ENCODE peak calls at places on chromosomes 4 and X, in five cellular contexts. M is HepG2, U is body of pancreas, Y is PC-3, Q is lung. W is an unnamed sample.

GRCh38 chr4:166875821-166876220 is 358.5 kb downstream of the SPOCK3 start:
- ATAC-seq in M (no peak), U (no peak), Y (no peak), Q (no peak), W (no peak)

GRCh38 chrX:10235851-10236250 is 79.1 kb downstream of the CLCN4 start:
- ATAC-seq in M (no peak), U (no peak), Y (no peak), Q (no peak), W (peak)

GRCh38 chrX:11464836-11465458 is 171.7 kb downstream of the AMELX start:
- ATAC-seq in M (no peak), U (no peak), Y (no peak), Q (no peak), W (no peak)

GRCh38 chr4:55385201-55385649 is 10.5 kb upstream of the TMEM165 start:
- ATAC-seq in M (peak), U (no peak), Y (peak), Q (no peak), W (no peak)

GRCh38 chrX:55452825-55453124 is 848 bp downstream of the MAGEH1 start:
- ATAC-seq in M (no peak), U (peak), Y (no peak), Q (no peak), W (no peak)

GRCh38 chr4:14151099-14151498 is 523.6 kb upstream of the BOD1L1 start:
- ATAC-seq in M (no peak), U (no peak), Y (no peak), Q (no peak), W (no peak)

GRCh38 chr4:140156529-140157171 is 2.7 kb upstream of the MAML3 start:
- ATAC-seq in M (no peak), U (no peak), Y (no peak), Q (no peak), W (no peak)

GRCh38 chrX:48531359-48531954 is 8.1 kb upstream of the TBC1D25 start:
- ATAC-seq in M (no peak), U (no peak), Y (peak), Q (peak), W (peak)

GRCh38 chr4:130738233-130738632 is 1642.3 kb downstream of the C4orf33 start:
- ATAC-seq in M (no peak), U (no peak), Y (no peak), Q (no peak), W (no peak)

GRCh38 chr4:184757810-184758209 is 23.9 kb upstream of the CENPU start:
- ATAC-seq in M (no peak), U (peak), Y (no peak), Q (no peak), W (peak)

GRCh38 chr4:55183926-55184599 is 58.7 kb upstream of the KDR start:
- ATAC-seq in M (no peak), U (no peak), Y (peak), Q (no peak), W (no peak)

GRCh38 chr4:168593399-168593798 is 96.5 kb downstream of the PALLD start:
- ATAC-seq in M (no peak), U (no peak), Y (peak), Q (no peak), W (no peak)

DNA sequence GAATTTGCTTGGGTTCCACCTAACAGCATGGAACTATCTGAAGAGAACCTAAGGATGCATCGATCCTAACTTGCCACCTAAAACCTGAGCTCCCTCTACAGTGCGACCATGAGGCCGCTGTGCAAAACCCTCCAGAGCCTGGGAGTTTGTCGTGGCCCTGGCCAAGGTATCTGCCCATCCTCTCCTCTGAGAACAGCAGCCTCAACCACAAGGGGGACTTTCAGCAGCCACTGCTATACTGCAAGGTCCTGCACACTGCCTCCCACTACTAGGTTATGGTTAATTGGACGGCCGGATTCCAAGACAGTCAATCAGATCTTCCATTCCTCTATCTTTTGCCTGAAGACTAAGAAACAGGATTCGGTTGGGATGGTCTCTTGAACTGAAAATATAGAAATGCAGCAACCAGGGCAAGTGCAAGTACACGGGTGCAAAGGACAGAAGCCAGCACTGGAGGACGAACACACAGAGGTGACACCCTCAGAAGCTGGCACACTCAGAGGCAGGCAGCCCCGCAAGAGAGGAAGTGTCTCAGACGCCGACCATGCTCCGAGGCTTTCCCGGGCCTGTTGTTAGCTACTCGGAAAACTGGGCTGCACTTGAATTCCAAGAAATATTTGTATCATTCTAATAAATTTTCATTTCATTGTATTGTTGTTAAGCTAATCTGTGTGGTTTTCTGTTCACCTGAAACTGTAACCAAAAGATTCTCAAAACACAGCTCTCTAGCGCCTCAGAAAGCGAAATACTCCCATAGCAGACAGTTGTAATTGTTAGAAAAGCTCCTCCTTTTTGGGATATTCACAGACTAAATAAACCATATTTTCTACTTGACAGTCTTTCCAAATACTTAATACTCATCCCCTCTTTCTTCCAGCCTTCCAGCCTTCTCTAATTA is 63.3 kb downstream of the AFAP1 start:
- ATAC-seq in M (peak), U (no peak), Y (peak), Q (no peak), W (peak)
- TF ChIP-seq CTCF in M (peak), U (no peak), Y (peak), Q (no peak), W (peak)

GRCh38 chrX:15749642-15750610 is 11.9 kb downstream of the CA5B start:
- ATAC-seq in M (no peak), U (no peak), Y (no peak), Q (no peak), W (peak)

GRCh38 chrX:15750611-15751159 is 12.6 kb downstream of the CA5B start:
- ATAC-seq in M (no peak), U (no peak), Y (peak), Q (no peak), W (peak)

GRCh38 chrX:15745179-15745578 is 7.1 kb downstream of the CA5B start:
- ATAC-seq in M (peak), U (no peak), Y (no peak), Q (no peak), W (no peak)

GRCh38 chrX:15744181-15744867 is 6.3 kb downstream of the CA5B start:
- ATAC-seq in M (peak), U (peak), Y (no peak), Q (no peak), W (no peak)

DNA sequence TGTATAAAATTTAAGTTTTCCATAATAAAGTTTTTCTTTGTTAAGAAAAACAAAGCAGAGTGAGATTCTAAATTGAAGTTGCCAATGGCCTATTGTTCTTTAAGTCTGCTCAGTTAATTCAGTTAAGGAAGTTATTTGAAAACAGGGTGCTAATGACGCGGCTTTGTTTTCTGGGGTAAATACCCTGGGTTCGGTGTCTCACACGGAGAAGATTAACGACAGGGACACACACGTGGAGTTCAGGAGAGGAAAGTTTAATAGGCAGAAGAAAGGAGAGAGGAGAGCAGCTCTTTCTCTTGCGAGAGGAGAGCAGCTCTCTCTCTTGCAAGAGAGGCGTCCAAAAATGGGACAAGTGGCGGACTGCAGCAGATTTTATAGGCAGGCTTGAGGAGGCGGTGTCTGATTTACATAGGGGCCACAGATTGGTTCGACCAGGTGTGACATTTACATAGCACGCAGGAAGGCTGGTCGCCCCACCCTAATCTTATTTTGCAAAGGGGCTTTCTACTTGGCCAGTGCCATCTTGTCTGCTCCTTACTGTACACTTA is 9.6 kb downstream of the CA5B start:
- ATAC-seq in M (no peak), U (no peak), Y (no peak), Q (no peak), W (no peak)
- H3K27ac ChIP-seq in M (no peak), U (no peak), Y (no peak), Q (no peak), W (no peak)

GRCh38 chr4:948936-949300 is 16.7 kb downstream of the TMEM175 start:
- ATAC-seq in M (no peak), U (no peak), Y (no peak), Q (no peak), W (no peak)
- TF ChIP-seq CTCF in M (no peak), U (no peak), Y (no peak), Q (no peak), W (no peak)

GRCh38 chr4:104907991-104908390 is 238.7 kb upstream of the TET2 start:
- ATAC-seq in M (no peak), U (no peak), Y (no peak), Q (no peak), W (no peak)
- H3K27ac ChIP-seq in M (no peak), U (no peak), Y (no peak), Q (no peak), W (no peak)

GRCh38 chr4:6719611-6720179 is 3.7 kb downstream of the BLOC1S4 start:
- ATAC-seq in M (no peak), U (no peak), Y (no peak), Q (no peak), W (no peak)
- TF ChIP-seq CTCF in M (no peak), U (no peak), Y (no peak), Q (no peak), W (no peak)

GRCh38 chr4:82352118-82352824 is 21.5 kb downstream of the HNRNPD start:
- ATAC-seq in M (no peak), U (no peak), Y (peak), Q (no peak), W (no peak)
- H3K27ac ChIP-seq in M (no peak), U (no peak), Y (no peak), Q (no peak), W (no peak)

GRCh38 chrX:68432648-68433047 is 647 bp downstream of the OPHN1 start:
- ATAC-seq in M (peak), U (no peak), Y (peak), Q (peak), W (no peak)
- TF ChIP-seq CTCF in M (no peak), U (no peak), Y (no peak), Q (no peak), W (no peak)

DNA sequence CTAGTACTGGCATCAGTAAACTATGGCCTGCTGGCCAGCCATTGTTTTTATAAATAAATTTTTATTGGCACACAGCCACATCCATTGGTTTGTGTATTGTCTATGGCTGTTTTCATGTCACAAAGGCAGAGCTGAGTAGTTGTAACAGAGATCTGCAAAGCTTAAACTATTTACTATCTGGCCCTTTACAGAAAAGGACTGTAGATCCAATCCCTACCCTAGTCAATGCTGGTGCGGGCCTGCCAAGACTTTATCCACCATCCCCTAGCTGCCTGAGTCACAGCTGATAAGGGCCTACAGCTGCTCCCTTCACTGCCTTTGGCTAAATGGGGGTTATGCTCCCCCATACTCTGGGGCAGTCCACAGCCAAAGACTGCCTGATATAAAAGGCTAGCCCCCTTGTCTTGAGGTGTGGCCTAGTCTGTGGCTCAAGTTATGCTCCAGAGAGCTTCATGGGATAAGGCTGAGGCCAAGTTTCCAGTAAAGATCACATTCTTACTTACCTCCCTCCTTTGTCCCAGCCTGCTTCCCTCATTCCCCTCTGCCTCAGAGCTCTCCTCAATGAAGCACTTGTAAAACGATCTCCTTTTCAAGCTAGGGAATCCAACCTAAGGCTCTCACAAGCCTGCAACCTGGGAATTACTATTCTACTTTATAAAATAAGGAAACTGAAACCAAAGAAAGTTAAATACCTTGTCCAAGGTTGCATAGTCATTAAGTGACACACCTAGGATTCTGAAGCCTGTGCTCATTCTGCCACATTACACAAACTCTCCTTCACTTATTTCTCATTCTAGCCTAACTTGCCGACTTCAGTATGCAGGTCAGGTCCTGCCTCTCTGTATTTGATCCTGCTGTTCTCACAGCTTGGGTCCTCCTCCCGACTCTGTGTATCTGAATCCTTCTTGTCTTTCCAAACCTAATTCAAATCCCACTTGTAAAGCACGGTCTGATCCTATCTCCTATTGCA is 20.7 kb downstream of the ACE2 start:
- ATAC-seq in M (no peak), U (peak), Y (no peak), Q (peak), W (no peak)
- H3K27ac ChIP-seq in M (no peak), U (peak), Y (no peak), Q (peak), W (no peak)